ENCODE peak calls at places on chromosomes 5 and 9, in nine cellular contexts. Q is IMR-90, S is GM12878, G is psoas muscle, J is breast epithelium, H is heart left ventricle, M is esophagus squamous epithelium, V is ascending aorta, E is endothelial cell of umbilical vein. O is an unnamed sample.

GRCh38 chr9:109906766-109907382 is 126.9 kb downstream of the PALM2AKAP2 start:
- DNase-seq in Q (peak; percentile 71), S (no peak), G (no peak), J (no peak), H (no peak), M (no peak), V (no peak), E (peak; percentile 76), O (no peak)

GRCh38 chr5:75262278-75262677 is 25.6 kb upstream of the ANKRD31 start:
- DNase-seq in Q (no peak), S (no peak), G (no peak), J (no peak), H (no peak), M (no peak), V (no peak), E (no peak), O (no peak)

GRCh38 chr5:76389513-76390154 is 13.5 kb upstream of the IQGAP2 start:
- DNase-seq in Q (no peak), S (no peak), G (no peak), J (no peak), H (no peak), M (no peak), V (no peak), E (no peak), O (peak; percentile 86)

GRCh38 chr9:12272471-12273072 is 420.6 kb upstream of the TYRP1 start:
- DNase-seq in Q (no peak), S (no peak), G (no peak), J (no peak), H (no peak), M (no peak), V (no peak), E (no peak), O (no peak)

GRCh38 chr5:96978812-96979449 is 43.1 kb downstream of the LNPEP start:
- DNase-seq in Q (peak; percentile 78), S (no peak), G (no peak), J (no peak), H (no peak), M (no peak), V (no peak), E (no peak), O (no peak)

GRCh38 chr9:127104465-127105311 is 17.7 kb downstream of the ANGPTL2 start:
- DNase-seq in Q (peak; percentile 32), S (no peak), G (no peak), J (peak; percentile 80), H (peak; percentile 63), M (no peak), V (no peak), E (no peak), O (no peak)

GRCh38 chr5:73117088-73117755 is 3.2 kb upstream of the TMEM171 start:
- DNase-seq in Q (no peak), S (no peak), G (no peak), J (no peak), H (no peak), M (no peak), V (no peak), E (no peak), O (no peak)

GRCh38 chr9:12784461-12785250 is 9.8 kb downstream of the LURAP1L start:
- DNase-seq in Q (peak; percentile 98), S (no peak), G (no peak), J (peak; percentile 78), H (no peak), M (no peak), V (peak; percentile 92), E (peak; percentile 35), O (peak; percentile 70)

GRCh38 chr9:21810388-21810787 is 8.0 kb downstream of the MTAP start:
- DNase-seq in Q (peak; percentile 49), S (no peak), G (no peak), J (no peak), H (no peak), M (no peak), V (no peak), E (no peak), O (no peak)

GRCh38 chr5:4363045-4363444 is 767.4 kb downstream of the IRX1 start:
- DNase-seq in Q (no peak), S (no peak), G (no peak), J (no peak), H (no peak), M (no peak), V (no peak), E (no peak), O (no peak)

GRCh38 chr9:89194381-89195114 is 15.9 kb upstream of the SHC3 start:
- DNase-seq in Q (no peak), S (no peak), G (no peak), J (no peak), H (no peak), M (no peak), V (no peak), E (no peak), O (no peak)

GRCh38 chr9:373759-374206 is 159.1 kb downstream of the DOCK8 start:
- DNase-seq in Q (no peak), S (no peak), G (no peak), J (no peak), H (no peak), M (no peak), V (no peak), E (no peak), O (no peak)

GRCh38 chr5:176387384-176387925 is 943 bp downstream of the NOP16 start:
- DNase-seq in Q (no peak), S (no peak), G (peak; percentile 10), J (no peak), H (no peak), M (no peak), V (no peak), E (peak; percentile 18), O (no peak)

GRCh38 chr5:123916331-123917121 is 404.5 kb downstream of the CSNK1G3 start:
- DNase-seq in Q (peak; percentile 65), S (no peak), G (no peak), J (no peak), H (no peak), M (no peak), V (no peak), E (peak; percentile 44), O (no peak)

GRCh38 chr9:107707915-107708441 is 218.4 kb upstream of the KLF4 start:
- DNase-seq in Q (peak; percentile 63), S (no peak), G (no peak), J (no peak), H (no peak), M (no peak), V (no peak), E (no peak), O (no peak)

DNA sequence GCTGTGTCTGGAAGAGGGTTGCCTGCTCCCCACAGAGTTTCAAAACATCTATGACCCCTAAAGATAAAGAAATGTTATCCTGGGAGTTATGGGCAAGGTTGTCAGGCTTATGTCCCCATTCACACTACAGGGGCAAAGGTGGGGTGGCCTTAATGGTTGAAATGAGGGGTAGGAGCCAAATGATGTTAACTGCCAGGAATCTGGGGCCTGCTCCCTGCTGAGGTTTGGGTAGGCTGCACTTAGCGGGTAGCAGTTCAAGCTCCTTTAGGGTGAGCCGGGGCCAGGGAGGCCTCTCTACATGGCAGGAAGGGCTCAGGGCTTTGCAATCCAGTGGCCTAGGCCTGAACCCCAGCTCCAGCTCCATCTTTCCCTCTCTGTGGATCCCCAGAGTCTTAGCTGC is 3.0 kb downstream of the FGF18 start:
- DNase-seq in Q (no peak), S (no peak), G (no peak), J (no peak), H (no peak), M (no peak), V (no peak), E (no peak), O (no peak)
- H3K4me3 ChIP-seq in Q (no peak overlapping the region), S (no peak overlapping the region), G (no peak overlapping the region), J (no peak overlapping the region), H (peak overlapping the region; percentile 65), M (no peak overlapping the region), V (no peak overlapping the region), E (no peak overlapping the region), O (no peak overlapping the region)

GRCh38 chr9:23771746-23772145 is 54.3 kb downstream of the ELAVL2 start:
- DNase-seq in Q (no peak), S (no peak), G (no peak), J (no peak), H (no peak), M (no peak), V (no peak), E (no peak), O (no peak)
- H3K4me1 ChIP-seq in Q (no peaks in the 10 kb centered on the region), S (no peaks in the 10 kb centered on the region), G (peaks cover 2% of the 10 kb centered on the region), J (no peaks in the 10 kb centered on the region), H (no peaks in the 10 kb centered on the region), M (peaks cover 6% of the 10 kb centered on the region), V (no peaks in the 10 kb centered on the region), E (no peaks in the 10 kb centered on the region), O (no peaks in the 10 kb centered on the region)

DNA sequence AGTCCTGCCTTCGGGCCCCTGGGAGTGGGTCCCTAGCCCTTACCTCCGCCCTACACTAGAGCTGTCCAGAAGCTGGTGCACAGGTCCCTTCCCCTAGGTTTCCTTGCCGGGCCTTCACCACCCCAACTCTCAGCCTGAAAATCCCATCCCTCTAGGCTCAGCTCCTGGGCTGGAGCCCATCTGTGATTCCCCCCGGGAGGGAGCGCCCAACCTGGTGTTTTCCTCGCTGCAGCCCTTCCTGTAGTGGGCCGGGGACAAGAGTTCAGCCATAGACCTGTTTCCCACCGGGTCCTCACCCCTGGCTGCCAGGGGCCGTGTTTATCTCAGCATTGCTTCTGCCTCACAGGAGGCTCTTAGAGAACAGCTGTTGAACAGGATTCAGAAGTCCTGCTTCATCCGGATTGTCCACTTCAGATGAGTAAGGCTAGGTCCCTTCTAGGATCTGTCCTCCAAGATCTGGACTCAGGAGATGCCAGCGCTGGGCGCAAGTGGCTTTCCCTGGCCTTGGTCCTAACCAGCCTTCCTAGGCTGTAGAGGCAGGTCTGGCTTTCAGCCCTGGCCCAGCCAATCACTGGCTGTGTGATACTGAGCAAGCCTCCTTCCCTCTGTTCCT is 965 bp downstream of the GLIPR2 start:
- DNase-seq in Q (peak; percentile 38), S (no peak), G (no peak), J (no peak), H (peak; percentile 55), M (no peak), V (peak; percentile 73), E (peak; percentile 44), O (no peak)
- H3K27me3 ChIP-seq in Q (no peaks in the 10 kb centered on the region), S (peaks cover 14% of the 10 kb centered on the region), G (no peaks in the 10 kb centered on the region), J (no peaks in the 10 kb centered on the region), H (peaks cover 19% of the 10 kb centered on the region), M (no peaks in the 10 kb centered on the region), V (no peaks in the 10 kb centered on the region), E (no peaks in the 10 kb centered on the region), O (no peaks in the 10 kb centered on the region)

DNA sequence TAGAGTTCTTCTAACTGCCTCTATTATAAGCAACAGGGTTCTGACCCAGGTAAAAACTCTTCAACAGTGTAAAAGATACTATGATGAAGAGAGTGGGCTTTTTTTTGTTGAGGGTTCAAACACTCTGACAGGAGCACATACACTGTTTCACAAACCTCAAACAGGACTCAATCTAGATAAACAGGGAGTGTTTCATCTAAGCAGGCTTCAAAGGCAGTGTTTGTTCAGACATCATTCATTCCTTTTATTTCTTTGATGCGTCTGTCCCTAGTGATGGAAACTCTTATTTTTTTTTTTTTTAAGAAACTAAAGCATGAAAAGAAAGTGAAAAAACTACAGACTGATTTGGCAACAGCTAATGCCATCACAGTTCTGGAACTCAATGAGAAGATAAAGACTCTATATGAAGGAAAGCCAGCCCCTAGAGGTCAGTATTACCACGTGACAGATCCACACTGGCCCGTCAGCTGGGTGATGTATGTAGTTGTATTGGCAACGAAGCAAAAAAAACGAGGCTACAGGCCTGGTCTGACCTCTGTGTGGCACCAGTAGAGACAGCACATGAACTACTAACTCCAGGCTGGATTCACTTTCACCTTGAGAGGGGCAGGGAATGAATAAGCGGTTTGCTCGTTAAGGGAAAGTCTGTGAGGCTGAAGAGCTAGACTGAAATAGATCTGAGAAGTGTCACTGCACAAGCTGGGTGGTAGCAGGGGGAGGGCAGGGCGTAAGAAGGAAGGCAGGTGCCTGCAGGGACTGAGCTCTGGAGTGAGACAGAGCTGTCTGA is 172.2 kb downstream of the CCDC192 start:
- DNase-seq in Q (peak; percentile 52), S (peak; percentile 71), G (peak; percentile 77), J (no peak), H (peak; percentile 80), M (no peak), V (no peak), E (peak; percentile 70), O (peak; percentile 65)
- H3K4me3 ChIP-seq in Q (no peak overlapping the region), S (no peak overlapping the region), G (peak overlapping the region; percentile 37), J (no peak overlapping the region), H (no peak overlapping the region), M (no peak overlapping the region), V (no peak overlapping the region), E (no peak overlapping the region), O (no peak overlapping the region)